ENCODE peak calls at places on chromosomes 3 and 15, in ten cellular contexts. P is activated CD4-positive, alpha-beta T cell treated with anti-CD3 and anti-CD28 coated beads, Interleukin-2, amount 10 ng/mL, durations not matched to agents 7 days and 5 days; J is amniotic stem cell; G is stimulated activated CD4-positive, alpha-beta T cell treated with anti-CD3 and anti-CD28 coated beads, TNF-alpha, amount 100 ng/mL, for 1 hour; S is AG08395; V is activated T-cell treated with anti-CD3 and anti-CD28 coated beads for 4 hours; E is activated gamma-delta T cell treated with Interleukin-2 at 50 U/mL for 16 hours; A is AG04450; U is NCI-H1930; L is T-helper 17 cell. R is an unnamed sample.

GRCh38 chr3:120180731-120181412 is 86.6 kb upstream of the GSK3B start:
- DNase-seq in V (no peak), G (no peak), E (no peak), L (no peak), U (no peak), S (no peak), J (no peak), P (no peak), A (no peak), R (no peak)

GRCh38 chr15:101267320-101268104 is 9.8 kb downstream of the SELENOS start:
- DNase-seq in G (no peak), E (no peak), J (no peak), P (no peak), A (no peak), S (peak; percentile 94), U (no peak), V (no peak), L (no peak), R (no peak)

GRCh38 chr3:58353722-58354553 is 21.2 kb downstream of the PXK start:
- DNase-seq in V (no peak), P (peak; percentile 64), U (no peak), L (no peak), S (peak; percentile 43), E (no peak), G (no peak), J (no peak), A (no peak), R (no peak)

GRCh38 chr15:58043192-58043903 is 22.2 kb downstream of the ALDH1A2 start:
- DNase-seq in S (peak; percentile 36), L (peak; percentile 13), J (no peak), G (no peak), V (peak; percentile 27), A (peak; percentile 4), U (no peak), P (peak; percentile 53), E (peak; percentile 8), R (no peak)

GRCh38 chr15:82532991-82533481 is 7.2 kb downstream of the RPS17 start:
- DNase-seq in G (no peak), S (no peak), P (peak; percentile 4), U (no peak), L (no peak), V (no peak), J (no peak), A (no peak), E (no peak), R (peak; percentile 48)

GRCh38 chr15:93865610-93866009 is 365.8 kb upstream of the MCTP2 start:
- DNase-seq in A (no peak), J (no peak), G (no peak), E (no peak), L (no peak), V (no peak), S (no peak), U (no peak), P (no peak), R (peak; percentile 7)

GRCh38 chr3:153173758-153174516 is 11.9 kb downstream of the RAP2B start:
- DNase-seq in P (no peak), E (no peak), S (peak; percentile 64), G (no peak), V (no peak), J (no peak), L (no peak), U (no peak), A (no peak), R (no peak)

GRCh38 chr3:132536442-132537153 is 60.5 kb upstream of the ACKR4 start:
- DNase-seq in A (no peak), J (no peak), V (no peak), U (no peak), L (no peak), G (no peak), S (no peak), E (no peak), P (no peak), R (no peak)

GRCh38 chr3:102165367-102165766 is 269.4 kb upstream of the ZPLD1 start:
- DNase-seq in G (no peak), V (no peak), L (no peak), E (no peak), S (peak; percentile 62), P (no peak), A (no peak), J (peak; percentile 16), U (no peak), R (no peak)

GRCh38 chr15:95291878-95292472 is 1038.5 kb upstream of the NR2F2 start:
- DNase-seq in S (peak; percentile 47), V (no peak), L (no peak), P (peak; percentile 24), A (no peak), U (no peak), J (no peak), E (no peak), G (no peak), R (no peak)

GRCh38 chr3:72238341-72238740 is 453.4 kb upstream of the PROK2 start:
- DNase-seq in E (no peak), J (no peak), P (no peak), A (no peak), U (no peak), L (no peak), S (peak; percentile 21), G (no peak), V (no peak), R (no peak)

GRCh38 chr15:69609776-69610175 is 157.2 kb downstream of the RPLP1 start:
- DNase-seq in G (no peak), V (no peak), A (no peak), L (no peak), U (no peak), E (no peak), P (no peak), S (no peak), J (no peak), R (no peak)

GRCh38 chr3:127964816-127965215 is 49.8 kb downstream of the KBTBD12 start:
- DNase-seq in E (no peak), J (no peak), P (no peak), A (no peak), U (no peak), L (no peak), S (no peak), G (no peak), V (no peak), R (no peak)

GRCh38 chr3:186996356-186996755 is 66.0 kb downstream of the ST6GAL1 start:
- DNase-seq in E (no peak), L (no peak), V (no peak), P (no peak), J (no peak), S (no peak), A (no peak), G (no peak), U (no peak), R (no peak)

GRCh38 chr3:194879126-194879887 is 193.6 kb downstream of the FAM43A start:
- DNase-seq in A (no peak), L (no peak), S (no peak), J (no peak), V (no peak), E (no peak), P (no peak), U (no peak), G (no peak), R (no peak)

GRCh38 chr3:79032686-79033318 is 735.0 kb downstream of the ROBO1 start:
- DNase-seq in P (peak; percentile 11), J (no peak), L (no peak), V (no peak), A (peak; percentile 13), U (no peak), G (no peak), E (no peak), S (peak; percentile 44), R (no peak)

GRCh38 chr3:49649576-49649975 is 24.6 kb upstream of the APEH start:
- DNase-seq in V (no peak), U (no peak), L (no peak), J (no peak), A (no peak), E (no peak), G (no peak), P (no peak), S (no peak), R (no peak)

GRCh38 chr15:84598250-84598649 is 2.6 kb upstream of the ZSCAN2 start:
- DNase-seq in V (no peak), G (peak; percentile 18), L (no peak), E (peak; percentile 19), J (no peak), S (no peak), P (peak; percentile 56), A (no peak), U (no peak), R (no peak)

GRCh38 chr15:40873625-40874561 is at the start of gene RHOV:
- DNase-seq in V (peak; percentile 27), S (no peak), J (no peak), P (peak; percentile 54), U (peak; percentile 55), A (no peak), E (peak; percentile 41), G (no peak), L (peak; percentile 34), R (peak; percentile 70)

GRCh38 chr3:165549665-165550064 is 287.6 kb downstream of the BCHE start:
- DNase-seq in E (no peak), P (no peak), G (no peak), V (no peak), J (no peak), S (no peak), A (no peak), L (no peak), U (no peak), R (no peak)

GRCh38 chr15:41392659-41393058 is 9.6 kb downstream of the NDUFAF1 start:
- DNase-seq in E (no peak), G (no peak), P (no peak), U (no peak), S (no peak), J (no peak), V (no peak), A (no peak), L (no peak), R (no peak)

GRCh38 chr3:71129611-71130515 is 453.7 kb downstream of the FOXP1 start:
- DNase-seq in S (peak; percentile 50), A (no peak), V (no peak), L (no peak), E (no peak), J (peak; percentile 19), U (peak; percentile 3), G (no peak), P (peak; percentile 45), R (no peak)

GRCh38 chr3:141941093-141941492 is 64.7 kb downstream of the ATP1B3 start:
- DNase-seq in G (no peak), L (no peak), E (no peak), J (no peak), S (no peak), P (no peak), A (no peak), U (no peak), V (no peak), R (no peak)

GRCh38 chr3:158402590-158402989 is 168.4 kb upstream of the MLF1 start:
- DNase-seq in P (no peak), A (no peak), U (no peak), S (no peak), V (no peak), J (no peak), L (no peak), E (no peak), G (no peak), R (no peak)

GRCh38 chr15:41885841-41886240 is 8.0 kb downstream of the SPTBN5 start:
- DNase-seq in P (no peak), V (no peak), U (no peak), L (no peak), G (no peak), A (no peak), J (no peak), S (no peak), E (no peak), R (no peak)

GRCh38 chr3:45611619-45612018 is 17.1 kb downstream of the LIMD1 start:
- DNase-seq in A (no peak), V (no peak), U (no peak), G (no peak), S (no peak), E (no peak), P (no peak), L (no peak), J (no peak), R (no peak)

GRCh38 chr3:124778061-124778460 is 47.8 kb downstream of the UMPS start:
- DNase-seq in G (no peak), E (no peak), J (no peak), P (no peak), S (no peak), A (no peak), L (no peak), U (no peak), V (no peak), R (no peak)

GRCh38 chr3:141366285-141367037 is 1.8 kb upstream of the ZBTB38 start:
- DNase-seq in A (peak; percentile 89), V (no peak), J (peak; percentile 59), U (no peak), E (no peak), L (no peak), S (peak; percentile 75), G (no peak), P (no peak), R (no peak)

R was measured in stimulated activated effector memory CD8-positive, alpha-beta T cell treated with anti-CD3 and anti-CD28 coated beads, Interleukin-12 subunit alpha, Interleukin-12 subunit beta, amount 100 ng/mL, for 72 hours.